ENCODE peak calls at places on chromosomes 12 and 14, in five cellular contexts. T, Z, Q, O and K are unnamed samples.

GRCh38 chr14:95445161-95445560 is 71.3 kb downstream of the SYNE3 start:
- DNase-seq in T (no peak), Z (no peak), Q (no peak), O (no peak), K (no peak)

GRCh38 chr12:119153477-119154434 is 25.0 kb upstream of the HSPB8 start:
- DNase-seq in T (no peak), Z (peak; percentile 3), Q (peak; percentile 47), O (no peak), K (no peak)

GRCh38 chr12:132003846-132004245 is 54.1 kb downstream of the EP400 start:
- DNase-seq in T (no peak), Z (peak; percentile 90), Q (no peak), O (no peak), K (peak; percentile 76)

GRCh38 chr12:124747426-124748161 is 116.1 kb downstream of the SCARB1 start:
- DNase-seq in T (no peak), Z (peak; percentile 92), Q (peak; percentile 92), O (no peak), K (peak; percentile 99)

GRCh38 chr12:80154261-80154660 is 54.9 kb downstream of the OTOGL start:
- DNase-seq in T (no peak), Z (peak; percentile 50), Q (peak; percentile 5), O (no peak), K (peak; percentile 27)

GRCh38 chr12:4763549-4763948 is 43.3 kb downstream of the GALNT8 start:
- DNase-seq in T (no peak), Z (no peak), Q (peak; percentile 66), O (no peak), K (no peak)

GRCh38 chr12:18849080-18849479 is 111.2 kb downstream of the CAPZA3 start:
- DNase-seq in T (no peak), Z (peak; percentile 74), Q (peak; percentile 22), O (no peak), K (peak; percentile 74)

GRCh38 chr14:91363776-91364523 is 53.7 kb downstream of the CCDC88C start:
- DNase-seq in T (no peak), Z (no peak), Q (no peak), O (no peak), K (no peak)

GRCh38 chr12:51678086-51678724 is 87.2 kb downstream of the SCN8A start:
- DNase-seq in T (no peak), Z (peak; percentile 67), Q (peak; percentile 74), O (no peak), K (peak; percentile 26)

GRCh38 chr14:77903233-77903632 is 103.3 kb downstream of the ADCK1 start:
- DNase-seq in T (no peak), Z (peak; percentile 18), Q (no peak), O (no peak), K (peak; percentile 39)

GRCh38 chr14:37595809-37596595 is 573 bp downstream of the TTC6 start:
- DNase-seq in T (peak; percentile 94), Z (no peak), Q (peak; percentile 89), O (no peak), K (no peak)

GRCh38 chr12:46351138-46351537 is 21.4 kb downstream of the SLC38A2 start:
- DNase-seq in T (no peak), Z (no peak), Q (no peak), O (no peak), K (no peak)

GRCh38 chr12:127928178-127928577 is 338.8 kb upstream of the TMEM132C start:
- DNase-seq in T (no peak), Z (no peak), Q (no peak), O (no peak), K (no peak)

GRCh38 chr14:94823556-94824341 is 53.8 kb upstream of the GSC start:
- DNase-seq in T (peak; percentile 31), Z (peak; percentile 28), Q (peak; percentile 80), O (no peak), K (peak; percentile 1)

GRCh38 chr14:35818346-35819115 is 7.6 kb upstream of the BRMS1L start:
- DNase-seq in T (no peak), Z (peak; percentile 62), Q (peak; percentile 59), O (no peak), K (peak; percentile 14)

GRCh38 chr12:92654929-92655328 is 47.9 kb upstream of the PLEKHG7 start:
- DNase-seq in T (no peak), Z (peak; percentile 19), Q (no peak), O (no peak), K (peak; percentile 27)

GRCh38 chr14:85417396-85417795 is 112.5 kb upstream of the FLRT2 start:
- DNase-seq in T (no peak), Z (no peak), Q (no peak), O (no peak), K (no peak)

GRCh38 chr14:58108717-58109116 is 43.3 kb downstream of the ARMH4 start:
- DNase-seq in T (no peak), Z (no peak), Q (no peak), O (no peak), K (no peak)

GRCh38 chr14:55129086-55129427 is at the start of gene LGALS3:
- DNase-seq in T (no peak), Z (peak; percentile 63), Q (peak; percentile 56), O (no peak), K (no peak)

GRCh38 chr12:51949342-51950030 is 2.0 kb upstream of the ACVR1B start:
- DNase-seq in T (no peak), Z (no peak), Q (no peak), O (no peak), K (no peak)

GRCh38 chr12:1916396-1917171 is 1.9 kb downstream of the CACNA2D4 start:
- DNase-seq in T (no peak), Z (no peak), Q (no peak), O (no peak), K (no peak)

GRCh38 chr12:98544741-98545140 is 29.4 kb downstream of the TMPO start:
- DNase-seq in T (no peak), Z (peak; percentile 60), Q (no peak), O (no peak), K (peak; percentile 10)

GRCh38 chr14:83828406-83828805 is 1701.5 kb upstream of the FLRT2 start:
- DNase-seq in T (no peak), Z (peak; percentile 42), Q (no peak), O (no peak), K (no peak)

GRCh38 chr12:66693901-66694513 is 15.1 kb upstream of the GRIP1 start:
- DNase-seq in T (peak; percentile 25), Z (peak; percentile 76), Q (peak; percentile 80), O (no peak), K (peak; percentile 48)

GRCh38 chr12:87856-88255 is 21.3 kb downstream of the IQSEC3 start:
- DNase-seq in T (no peak), Z (no peak), Q (no peak), O (no peak), K (no peak)

GRCh38 chr14:22334627-22335026 is 254.4 kb downstream of the DAD1 start:
- DNase-seq in T (no peak), Z (no peak), Q (peak; percentile 23), O (no peak), K (no peak)

GRCh38 chr12:82966160-82966559 is 279.5 kb downstream of the TMTC2 start:
- DNase-seq in T (no peak), Z (no peak), Q (no peak), O (no peak), K (no peak)